ENCODE peak calls at places on chromosome X, in ten cellular contexts. One of them, this sample, is unnamed.

GRCh38 chrX:152925835-152926234 is 28.0 kb downstream of the ZNF185 start:
- DNase-seq in mammary epithelial cell: no peak
- DNase-seq in ovary: no peak
- DNase-seq in BE2C: no peak
- DNase-seq in foreskin fibroblast: no peak
- DNase-seq in astrocyte of the cerebellum: no peak
- DNase-seq in GM23338: no peak
- DNase-seq in fibroblast of mammary gland: no peak
- DNase-seq in Peyer's patch: no peak
- DNase-seq in epithelial cell of proximal tubule: no peak
- DNase-seq in this sample: no peak

GRCh38 chrX:46561931-46562721 is 11.4 kb upstream of the CHST7 start:
- DNase-seq in mammary epithelial cell: no peak
- DNase-seq in ovary: no peak
- DNase-seq in BE2C: no peak
- DNase-seq in foreskin fibroblast: no peak
- DNase-seq in astrocyte of the cerebellum: no peak
- DNase-seq in GM23338: no peak
- DNase-seq in fibroblast of mammary gland: no peak
- DNase-seq in Peyer's patch: peak
- DNase-seq in epithelial cell of proximal tubule: no peak
- DNase-seq in this sample: no peak

GRCh38 chrX:153226344-153227190 is 47.5 kb downstream of the MAGEA1 start:
- DNase-seq in mammary epithelial cell: peak
- DNase-seq in ovary: peak
- DNase-seq in BE2C: peak
- DNase-seq in foreskin fibroblast: peak
- DNase-seq in astrocyte of the cerebellum: no peak
- DNase-seq in GM23338: peak
- DNase-seq in fibroblast of mammary gland: peak
- DNase-seq in Peyer's patch: no peak
- DNase-seq in epithelial cell of proximal tubule: no peak
- DNase-seq in this sample: peak

GRCh38 chrX:120768681-120769080 is 107.0 kb downstream of the CT47B1 start:
- DNase-seq in mammary epithelial cell: peak
- DNase-seq in ovary: no peak
- DNase-seq in BE2C: no peak
- DNase-seq in foreskin fibroblast: peak
- DNase-seq in astrocyte of the cerebellum: no peak
- DNase-seq in GM23338: no peak
- DNase-seq in fibroblast of mammary gland: peak
- DNase-seq in Peyer's patch: no peak
- DNase-seq in epithelial cell of proximal tubule: no peak
- DNase-seq in this sample: no peak

GRCh38 chrX:71637253-71637618 is 18.9 kb upstream of the CXCR3 start:
- DNase-seq in mammary epithelial cell: no peak
- DNase-seq in ovary: no peak
- DNase-seq in BE2C: no peak
- DNase-seq in foreskin fibroblast: peak
- DNase-seq in astrocyte of the cerebellum: no peak
- DNase-seq in GM23338: no peak
- DNase-seq in fibroblast of mammary gland: peak
- DNase-seq in Peyer's patch: no peak
- DNase-seq in epithelial cell of proximal tubule: no peak
- DNase-seq in this sample: no peak

GRCh38 chrX:127276326-127276725 is 456.8 kb downstream of the PRR32 start:
- DNase-seq in mammary epithelial cell: no peak
- DNase-seq in ovary: no peak
- DNase-seq in BE2C: no peak
- DNase-seq in foreskin fibroblast: no peak
- DNase-seq in astrocyte of the cerebellum: no peak
- DNase-seq in GM23338: no peak
- DNase-seq in fibroblast of mammary gland: no peak
- DNase-seq in Peyer's patch: no peak
- DNase-seq in epithelial cell of proximal tubule: no peak
- DNase-seq in this sample: no peak

GRCh38 chrX:80423744-80424143 is 3.5 kb downstream of the TENT5D start:
- DNase-seq in mammary epithelial cell: no peak
- DNase-seq in ovary: no peak
- DNase-seq in BE2C: no peak
- DNase-seq in foreskin fibroblast: no peak
- DNase-seq in astrocyte of the cerebellum: no peak
- DNase-seq in GM23338: no peak
- DNase-seq in fibroblast of mammary gland: no peak
- DNase-seq in Peyer's patch: no peak
- DNase-seq in epithelial cell of proximal tubule: no peak
- DNase-seq in this sample: no peak

GRCh38 chrX:20221902-20222301 is 44.8 kb downstream of the RPS6KA3 start:
- DNase-seq in mammary epithelial cell: no peak
- DNase-seq in ovary: no peak
- DNase-seq in BE2C: no peak
- DNase-seq in foreskin fibroblast: no peak
- DNase-seq in astrocyte of the cerebellum: no peak
- DNase-seq in GM23338: no peak
- DNase-seq in fibroblast of mammary gland: peak
- DNase-seq in Peyer's patch: no peak
- DNase-seq in epithelial cell of proximal tubule: no peak
- DNase-seq in this sample: no peak

DNA sequence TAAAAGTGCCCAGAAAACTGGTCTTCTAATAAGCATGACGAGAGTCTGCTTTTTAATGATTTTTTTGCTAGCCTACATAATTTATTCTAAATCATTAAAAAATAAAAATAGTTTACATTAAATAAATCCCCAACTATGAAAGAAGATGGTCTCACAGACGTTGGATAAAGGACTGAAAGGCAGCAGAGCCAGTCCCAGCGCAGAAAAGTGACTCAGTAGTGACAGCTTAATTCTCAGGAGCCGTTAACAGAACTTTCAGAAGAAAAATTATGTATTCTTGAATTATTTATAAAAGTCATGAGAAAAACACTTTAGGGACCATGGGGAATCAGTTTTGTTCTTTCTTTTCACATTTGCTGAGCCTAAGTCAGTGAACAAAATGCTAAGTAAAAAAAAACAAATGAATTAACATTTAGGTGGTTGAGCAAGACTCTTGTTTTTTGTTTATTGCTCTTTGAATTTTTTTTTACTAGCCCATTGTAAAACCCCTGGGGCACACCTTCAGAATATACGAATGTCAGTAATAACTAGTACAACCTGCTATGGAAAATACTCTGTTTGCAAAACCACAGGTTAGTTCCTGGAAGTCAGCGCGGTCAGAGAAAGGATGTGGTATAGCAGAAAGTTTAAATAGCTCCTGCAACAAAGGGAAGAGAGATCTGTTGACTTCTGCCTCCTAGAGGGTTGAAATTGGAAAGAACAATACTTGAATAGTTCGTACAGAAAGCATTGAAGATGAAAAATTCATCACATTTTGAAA is 50.4 kb upstream of the CCDC160 start:
- DNase-seq in mammary epithelial cell: peak
- DNase-seq in ovary: no peak
- DNase-seq in BE2C: no peak
- DNase-seq in foreskin fibroblast: no peak
- DNase-seq in astrocyte of the cerebellum: no peak
- DNase-seq in GM23338: no peak
- DNase-seq in fibroblast of mammary gland: no peak
- DNase-seq in Peyer's patch: peak
- DNase-seq in epithelial cell of proximal tubule: no peak
- DNase-seq in this sample: no peak
- TF ChIP-seq CTCF in mammary epithelial cell: no peak
- TF ChIP-seq CTCF in ovary: no peak
- TF ChIP-seq CTCF in BE2C: no peak
- TF ChIP-seq CTCF in foreskin fibroblast: no peak
- TF ChIP-seq CTCF in astrocyte of the cerebellum: no peak
- TF ChIP-seq CTCF in GM23338: no peak
- TF ChIP-seq CTCF in fibroblast of mammary gland: no peak
- TF ChIP-seq CTCF in Peyer's patch: no peak
- TF ChIP-seq CTCF in epithelial cell of proximal tubule: no peak
- TF ChIP-seq CTCF in this sample: no peak

GRCh38 chrX:11386001-11386523 is 92.8 kb downstream of the AMELX start:
- DNase-seq in mammary epithelial cell: no peak
- DNase-seq in ovary: no peak
- DNase-seq in BE2C: no peak
- DNase-seq in foreskin fibroblast: no peak
- DNase-seq in astrocyte of the cerebellum: peak
- DNase-seq in GM23338: no peak
- DNase-seq in fibroblast of mammary gland: peak
- DNase-seq in Peyer's patch: no peak
- DNase-seq in epithelial cell of proximal tubule: no peak
- DNase-seq in this sample: no peak

GRCh38 chrX:11380187-11380586 is 87.0 kb downstream of the AMELX start:
- DNase-seq in mammary epithelial cell: no peak
- DNase-seq in ovary: no peak
- DNase-seq in BE2C: no peak
- DNase-seq in foreskin fibroblast: peak
- DNase-seq in astrocyte of the cerebellum: no peak
- DNase-seq in GM23338: no peak
- DNase-seq in fibroblast of mammary gland: peak
- DNase-seq in Peyer's patch: no peak
- DNase-seq in epithelial cell of proximal tubule: no peak
- DNase-seq in this sample: no peak

GRCh38 chrX:11376163-11376562 is 83.0 kb downstream of the AMELX start:
- DNase-seq in mammary epithelial cell: no peak
- DNase-seq in ovary: no peak
- DNase-seq in BE2C: no peak
- DNase-seq in foreskin fibroblast: no peak
- DNase-seq in astrocyte of the cerebellum: no peak
- DNase-seq in GM23338: no peak
- DNase-seq in fibroblast of mammary gland: no peak
- DNase-seq in Peyer's patch: no peak
- DNase-seq in epithelial cell of proximal tubule: no peak
- DNase-seq in this sample: no peak

GRCh38 chrX:11382935-11383334 is 89.7 kb downstream of the AMELX start:
- DNase-seq in mammary epithelial cell: no peak
- DNase-seq in ovary: no peak
- DNase-seq in BE2C: no peak
- DNase-seq in foreskin fibroblast: no peak
- DNase-seq in astrocyte of the cerebellum: no peak
- DNase-seq in GM23338: no peak
- DNase-seq in fibroblast of mammary gland: peak
- DNase-seq in Peyer's patch: no peak
- DNase-seq in epithelial cell of proximal tubule: no peak
- DNase-seq in this sample: no peak

GRCh38 chrX:11381464-11381863 is 88.3 kb downstream of the AMELX start:
- DNase-seq in mammary epithelial cell: peak
- DNase-seq in ovary: no peak
- DNase-seq in BE2C: peak
- DNase-seq in foreskin fibroblast: peak
- DNase-seq in astrocyte of the cerebellum: peak
- DNase-seq in GM23338: peak
- DNase-seq in fibroblast of mammary gland: peak
- DNase-seq in Peyer's patch: peak
- DNase-seq in epithelial cell of proximal tubule: no peak
- DNase-seq in this sample: no peak
- TF ChIP-seq CTCF in mammary epithelial cell: peak
- TF ChIP-seq CTCF in ovary: peak
- TF ChIP-seq CTCF in BE2C: peak
- TF ChIP-seq CTCF in foreskin fibroblast: peak
- TF ChIP-seq CTCF in astrocyte of the cerebellum: peak
- TF ChIP-seq CTCF in GM23338: peak
- TF ChIP-seq CTCF in fibroblast of mammary gland: peak
- TF ChIP-seq CTCF in Peyer's patch: peak
- TF ChIP-seq CTCF in epithelial cell of proximal tubule: peak
- TF ChIP-seq CTCF in this sample: peak

GRCh38 chrX:23334536-23334870 is at the start of gene PTCHD1:
- DNase-seq in mammary epithelial cell: no peak
- DNase-seq in ovary: no peak
- DNase-seq in BE2C: no peak
- DNase-seq in foreskin fibroblast: no peak
- DNase-seq in astrocyte of the cerebellum: no peak
- DNase-seq in GM23338: no peak
- DNase-seq in fibroblast of mammary gland: no peak
- DNase-seq in Peyer's patch: no peak
- DNase-seq in epithelial cell of proximal tubule: no peak
- DNase-seq in this sample: no peak

GRCh38 chrX:23332101-23332887 is 2.4 kb upstream of the PTCHD1 start:
- DNase-seq in mammary epithelial cell: no peak
- DNase-seq in ovary: no peak
- DNase-seq in BE2C: no peak
- DNase-seq in foreskin fibroblast: no peak
- DNase-seq in astrocyte of the cerebellum: no peak
- DNase-seq in GM23338: peak
- DNase-seq in fibroblast of mammary gland: no peak
- DNase-seq in Peyer's patch: no peak
- DNase-seq in epithelial cell of proximal tubule: no peak
- DNase-seq in this sample: peak

GRCh38 chrX:23333842-23334535 is 660 bp upstream of the PTCHD1 start:
- DNase-seq in mammary epithelial cell: no peak
- DNase-seq in ovary: no peak
- DNase-seq in BE2C: no peak
- DNase-seq in foreskin fibroblast: no peak
- DNase-seq in astrocyte of the cerebellum: no peak
- DNase-seq in GM23338: peak
- DNase-seq in fibroblast of mammary gland: no peak
- DNase-seq in Peyer's patch: no peak
- DNase-seq in epithelial cell of proximal tubule: no peak
- DNase-seq in this sample: peak

GRCh38 chrX:23331701-23332100 is 2.9 kb upstream of the PTCHD1 start:
- DNase-seq in mammary epithelial cell: no peak
- DNase-seq in ovary: no peak
- DNase-seq in BE2C: no peak
- DNase-seq in foreskin fibroblast: no peak
- DNase-seq in astrocyte of the cerebellum: no peak
- DNase-seq in GM23338: peak
- DNase-seq in fibroblast of mammary gland: no peak
- DNase-seq in Peyer's patch: no peak
- DNase-seq in epithelial cell of proximal tubule: no peak
- DNase-seq in this sample: no peak

DNA sequence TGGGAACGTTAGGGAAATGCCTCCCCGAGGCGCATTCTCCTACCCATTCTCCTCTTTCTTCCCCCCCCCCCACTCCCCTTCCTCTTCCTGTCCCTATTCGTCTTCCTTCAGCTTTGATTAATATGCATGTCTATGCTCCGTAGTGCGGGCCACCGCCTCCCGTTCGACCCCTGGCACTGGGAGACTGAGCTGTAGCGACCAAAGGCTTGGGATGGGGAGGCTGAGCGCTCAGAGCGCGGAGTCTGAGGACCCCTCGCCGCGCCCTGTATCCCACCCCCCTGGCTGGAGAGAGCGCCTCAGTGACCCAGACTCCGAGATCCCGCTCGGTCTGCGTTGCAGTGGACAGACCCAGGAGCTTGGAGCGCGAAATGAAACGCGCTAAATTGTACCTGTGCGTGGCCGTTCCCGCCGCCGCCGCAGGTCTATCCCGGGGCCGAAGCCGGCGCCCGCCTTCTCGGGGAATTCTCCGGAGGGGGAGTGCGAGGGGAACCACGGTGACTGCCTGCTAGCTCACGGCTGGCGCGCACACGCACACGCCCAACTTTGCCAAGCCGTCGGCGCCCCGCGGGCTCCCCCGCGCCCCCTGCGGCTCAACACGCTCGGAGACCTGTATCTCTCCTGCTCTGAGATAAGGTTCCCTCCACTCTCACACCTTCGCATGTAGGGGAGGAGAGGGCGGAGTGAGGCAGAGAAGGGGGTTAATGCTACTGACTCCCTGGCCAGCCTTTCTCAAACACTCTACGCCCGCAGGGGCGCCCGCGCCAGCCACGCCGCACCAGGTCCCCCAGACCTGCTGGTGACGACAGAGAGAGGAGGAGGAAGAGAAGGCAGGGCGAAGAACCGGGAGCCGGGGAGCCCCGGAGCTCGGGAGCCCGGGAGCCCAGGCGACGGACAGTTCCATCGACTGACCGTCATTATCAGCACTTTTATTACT is 1.5 kb upstream of the PTCHD1 start:
- DNase-seq in mammary epithelial cell: no peak
- DNase-seq in ovary: no peak
- DNase-seq in BE2C: no peak
- DNase-seq in foreskin fibroblast: no peak
- DNase-seq in astrocyte of the cerebellum: no peak
- DNase-seq in GM23338: peak
- DNase-seq in fibroblast of mammary gland: no peak
- DNase-seq in Peyer's patch: no peak
- DNase-seq in epithelial cell of proximal tubule: no peak
- DNase-seq in this sample: peak
- TF ChIP-seq CTCF in mammary epithelial cell: no peak
- TF ChIP-seq CTCF in ovary: no peak
- TF ChIP-seq CTCF in BE2C: no peak
- TF ChIP-seq CTCF in foreskin fibroblast: no peak
- TF ChIP-seq CTCF in astrocyte of the cerebellum: no peak
- TF ChIP-seq CTCF in GM23338: no peak
- TF ChIP-seq CTCF in fibroblast of mammary gland: no peak
- TF ChIP-seq CTCF in Peyer's patch: no peak
- TF ChIP-seq CTCF in epithelial cell of proximal tubule: no peak
- TF ChIP-seq CTCF in this sample: no peak

DNA sequence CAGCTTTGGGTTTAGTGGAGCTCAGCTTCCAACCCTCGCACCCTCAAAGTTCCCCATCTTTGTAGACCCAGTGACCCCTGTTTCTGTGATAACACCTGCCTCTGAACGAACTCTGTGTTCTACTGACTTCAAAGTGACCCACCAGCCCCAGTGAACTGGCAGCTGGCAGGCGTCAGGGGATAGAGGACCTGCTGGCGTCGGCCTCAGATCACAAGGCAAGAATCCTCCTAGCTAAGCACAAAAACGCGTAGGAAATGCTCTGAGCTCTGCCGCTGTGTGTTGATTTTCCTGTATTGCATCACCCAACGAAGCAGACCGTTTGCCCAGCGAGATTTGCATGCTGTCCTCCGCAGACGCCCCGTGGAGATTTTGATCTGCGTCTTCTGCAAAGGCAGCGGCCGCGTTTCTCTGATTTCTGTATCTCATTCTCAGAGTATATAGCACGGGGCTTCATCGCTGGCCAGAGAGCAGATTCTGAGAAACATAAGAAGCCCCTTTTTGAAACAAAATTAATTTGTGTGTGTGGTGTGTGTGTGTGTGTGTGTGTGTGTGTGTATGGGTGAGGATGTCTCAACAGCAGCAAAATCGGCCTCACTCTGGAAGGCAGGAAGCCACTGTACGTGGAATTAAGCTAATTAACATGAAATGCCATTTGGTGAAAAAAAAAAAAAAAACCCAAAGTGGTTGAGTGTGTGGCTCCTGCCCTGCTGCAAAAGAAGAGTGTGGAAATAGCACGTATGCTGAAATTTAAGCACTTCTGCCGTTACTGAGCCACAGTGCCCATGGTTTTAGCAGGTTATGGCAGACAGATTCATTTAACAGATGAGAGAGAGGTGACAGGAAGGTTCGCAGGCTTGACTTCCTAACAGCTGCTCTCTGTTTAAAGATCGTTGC is 29.2 kb upstream of the ASMTL start:
- DNase-seq in mammary epithelial cell: peak
- DNase-seq in ovary: no peak
- DNase-seq in BE2C: no peak
- DNase-seq in foreskin fibroblast: peak
- DNase-seq in astrocyte of the cerebellum: peak
- DNase-seq in GM23338: peak
- DNase-seq in fibroblast of mammary gland: peak
- DNase-seq in Peyer's patch: peak
- DNase-seq in epithelial cell of proximal tubule: peak
- DNase-seq in this sample: peak
- TF ChIP-seq CTCF in mammary epithelial cell: no peak
- TF ChIP-seq CTCF in ovary: no peak
- TF ChIP-seq CTCF in BE2C: no peak
- TF ChIP-seq CTCF in foreskin fibroblast: no peak
- TF ChIP-seq CTCF in astrocyte of the cerebellum: no peak
- TF ChIP-seq CTCF in GM23338: no peak
- TF ChIP-seq CTCF in fibroblast of mammary gland: no peak
- TF ChIP-seq CTCF in Peyer's patch: no peak
- TF ChIP-seq CTCF in epithelial cell of proximal tubule: no peak
- TF ChIP-seq CTCF in this sample: no peak